ENCODE peak calls at places on chromosomes 3 and 15, in eight cellular contexts. B, P, T, J, H, K, U and X are unnamed samples.

GRCh38 chr3:126663750-126664149 is 8.8 kb upstream of the TXNRD3 start:
- DNase-seq in U (no peak), J (no peak), P (no peak), B (no peak), H (no peak), T (no peak), K (no peak), X (no peak)

GRCh38 chr3:185175370-185175987 is 22.6 kb upstream of the C3orf70 start:
- DNase-seq in U (no peak), T (no peak), P (no peak), H (peak), K (peak), B (peak), J (peak), X (no peak)

GRCh38 chr3:42490243-42490642 is 12.2 kb upstream of the VIPR1 start:
- DNase-seq in U (no peak), B (peak), T (no peak), H (no peak), P (no peak), K (no peak), J (no peak), X (no peak)

GRCh38 chr3:36496734-36497133 is 116.4 kb downstream of the STAC start:
- DNase-seq in B (peak), K (no peak), P (peak), H (no peak), U (no peak), J (no peak), T (peak), X (peak)

GRCh38 chr3:13829311-13829710 is 50.6 kb downstream of the WNT7A start:
- DNase-seq in B (no peak), T (no peak), K (no peak), U (no peak), J (no peak), P (no peak), H (no peak), X (no peak)

GRCh38 chr15:55279746-55280351 is 9.8 kb downstream of the RAB27A start:
- DNase-seq in T (peak), K (no peak), U (no peak), P (peak), J (no peak), B (peak), H (peak), X (peak)

GRCh38 chr3:127107002-127107401 is 85.9 kb upstream of the PRR23E start:
- DNase-seq in J (no peak), H (no peak), T (no peak), P (no peak), U (no peak), B (no peak), K (no peak), X (no peak)

GRCh38 chr3:53156368-53156834 is 4.6 kb upstream of the PRKCD start:
- DNase-seq in J (no peak), H (no peak), T (no peak), K (peak), B (no peak), P (peak), U (no peak), X (no peak)

GRCh38 chr15:86526938-86527735 is 447.5 kb downstream of the AGBL1 start:
- DNase-seq in U (no peak), B (no peak), J (no peak), T (no peak), K (no peak), H (no peak), P (no peak), X (no peak)

GRCh38 chr3:29711255-29711771 is 430.4 kb downstream of the RBMS3 start:
- DNase-seq in H (no peak), B (no peak), P (peak), K (no peak), T (no peak), U (no peak), J (no peak), X (no peak)

GRCh38 chr3:155664922-155665695 is 79.8 kb downstream of the PLCH1 start:
- DNase-seq in T (peak), P (peak), K (no peak), J (no peak), H (peak), U (no peak), B (peak), X (peak)

GRCh38 chr3:153749070-153749610 is 372.1 kb upstream of the ARHGEF26 start:
- DNase-seq in B (no peak), P (no peak), T (no peak), H (no peak), J (no peak), K (no peak), U (no peak), X (no peak)

GRCh38 chr15:82919231-82919886 is 33.2 kb downstream of the HOMER2 start:
- DNase-seq in K (no peak), U (no peak), H (no peak), T (no peak), P (no peak), J (no peak), B (no peak), X (no peak)